ENCODE peak calls at places on chromosomes 3 and 15, in eight cellular contexts. One of them, this sample, is unnamed.

GRCh38 chr3:72448375-72448823 is 399.8 kb downstream of the SHQ1 start:
- DNase-seq in breast epithelium: no peak
- DNase-seq in thyroid gland: no peak
- DNase-seq in neural progenitor cell: peak; percentile 11
- DNase-seq in osteoblast: peak; percentile 44
- DNase-seq in uterus: peak; percentile 20
- DNase-seq in left ventricle myocardium inferior: no peak
- DNase-seq in psoas muscle: peak; percentile 17
- DNase-seq in this sample: no peak

GRCh38 chr3:40718681-40719080 is 193.9 kb downstream of the ZNF621 start:
- DNase-seq in breast epithelium: no peak
- DNase-seq in thyroid gland: no peak
- DNase-seq in neural progenitor cell: no peak
- DNase-seq in osteoblast: no peak
- DNase-seq in uterus: no peak
- DNase-seq in left ventricle myocardium inferior: no peak
- DNase-seq in psoas muscle: no peak
- DNase-seq in this sample: no peak

GRCh38 chr15:46088486-46089437 is 453.9 kb downstream of the SQOR start:
- DNase-seq in breast epithelium: no peak
- DNase-seq in thyroid gland: no peak
- DNase-seq in neural progenitor cell: no peak
- DNase-seq in osteoblast: no peak
- DNase-seq in uterus: no peak
- DNase-seq in left ventricle myocardium inferior: no peak
- DNase-seq in psoas muscle: no peak
- DNase-seq in this sample: no peak

GRCh38 chr15:58627706-58628105 is 121.8 kb downstream of the ADAM10 start:
- DNase-seq in breast epithelium: no peak
- DNase-seq in thyroid gland: no peak
- DNase-seq in neural progenitor cell: no peak
- DNase-seq in osteoblast: no peak
- DNase-seq in uterus: no peak
- DNase-seq in left ventricle myocardium inferior: no peak
- DNase-seq in psoas muscle: no peak
- DNase-seq in this sample: no peak

GRCh38 chr3:130276203-130276803 is 69.2 kb upstream of the COL6A5 start:
- DNase-seq in breast epithelium: no peak
- DNase-seq in thyroid gland: peak; percentile 5
- DNase-seq in neural progenitor cell: peak; percentile 65
- DNase-seq in osteoblast: peak; percentile 73
- DNase-seq in uterus: no peak
- DNase-seq in left ventricle myocardium inferior: no peak
- DNase-seq in psoas muscle: no peak
- DNase-seq in this sample: no peak

GRCh38 chr15:77737238-77738037 is 104.7 kb upstream of the LINGO1 start:
- DNase-seq in breast epithelium: no peak
- DNase-seq in thyroid gland: no peak
- DNase-seq in neural progenitor cell: no peak
- DNase-seq in osteoblast: no peak
- DNase-seq in uterus: no peak
- DNase-seq in left ventricle myocardium inferior: no peak
- DNase-seq in psoas muscle: no peak
- DNase-seq in this sample: no peak

GRCh38 chr3:56761887-56762605 is 39.7 kb downstream of the ARHGEF3 start:
- DNase-seq in breast epithelium: no peak
- DNase-seq in thyroid gland: no peak
- DNase-seq in neural progenitor cell: no peak
- DNase-seq in osteoblast: no peak
- DNase-seq in uterus: peak; percentile 38
- DNase-seq in left ventricle myocardium inferior: no peak
- DNase-seq in psoas muscle: no peak
- DNase-seq in this sample: no peak

GRCh38 chr3:48285675-48286074 is 44.8 kb downstream of the ZNF589 start:
- DNase-seq in breast epithelium: no peak
- DNase-seq in thyroid gland: no peak
- DNase-seq in neural progenitor cell: no peak
- DNase-seq in osteoblast: no peak
- DNase-seq in uterus: no peak
- DNase-seq in left ventricle myocardium inferior: no peak
- DNase-seq in psoas muscle: no peak
- DNase-seq in this sample: no peak

GRCh38 chr3:9803494-9803893 is 6.6 kb upstream of the TTLL3 start:
- DNase-seq in breast epithelium: no peak
- DNase-seq in thyroid gland: no peak
- DNase-seq in neural progenitor cell: no peak
- DNase-seq in osteoblast: peak; percentile 45
- DNase-seq in uterus: no peak
- DNase-seq in left ventricle myocardium inferior: no peak
- DNase-seq in psoas muscle: no peak
- DNase-seq in this sample: no peak

GRCh38 chr3:183151716-183152385 is 10.7 kb downstream of the LAMP3 start:
- DNase-seq in breast epithelium: no peak
- DNase-seq in thyroid gland: no peak
- DNase-seq in neural progenitor cell: no peak
- DNase-seq in osteoblast: no peak
- DNase-seq in uterus: no peak
- DNase-seq in left ventricle myocardium inferior: no peak
- DNase-seq in psoas muscle: no peak
- DNase-seq in this sample: peak; percentile 78

GRCh38 chr15:41827290-41827879 is 507 bp upstream of the JMJD7 start:
- DNase-seq in breast epithelium: peak; percentile 37
- DNase-seq in thyroid gland: peak; percentile 42
- DNase-seq in neural progenitor cell: peak; percentile 56
- DNase-seq in osteoblast: peak; percentile 31
- DNase-seq in uterus: no peak
- DNase-seq in left ventricle myocardium inferior: peak; percentile 29
- DNase-seq in psoas muscle: no peak
- DNase-seq in this sample: no peak

GRCh38 chr3:51385621-51386091 is 565 bp downstream of the MANF start:
- DNase-seq in breast epithelium: no peak
- DNase-seq in thyroid gland: no peak
- DNase-seq in neural progenitor cell: no peak
- DNase-seq in osteoblast: peak; percentile 83
- DNase-seq in uterus: no peak
- DNase-seq in left ventricle myocardium inferior: no peak
- DNase-seq in psoas muscle: no peak
- DNase-seq in this sample: no peak

GRCh38 chr15:50997371-50998051 is 89.0 kb downstream of the AP4E1 start:
- DNase-seq in breast epithelium: no peak
- DNase-seq in thyroid gland: no peak
- DNase-seq in neural progenitor cell: no peak
- DNase-seq in osteoblast: no peak
- DNase-seq in uterus: no peak
- DNase-seq in left ventricle myocardium inferior: no peak
- DNase-seq in psoas muscle: no peak
- DNase-seq in this sample: no peak

GRCh38 chr3:152362086-152362485 is 93.4 kb downstream of the MBNL1 start:
- DNase-seq in breast epithelium: no peak
- DNase-seq in thyroid gland: no peak
- DNase-seq in neural progenitor cell: peak; percentile 40
- DNase-seq in osteoblast: no peak
- DNase-seq in uterus: no peak
- DNase-seq in left ventricle myocardium inferior: no peak
- DNase-seq in psoas muscle: no peak
- DNase-seq in this sample: no peak
- H3K4me1 ChIP-seq in breast epithelium: peaks cover 14% of the 10 kb centered on the region
- H3K4me1 ChIP-seq in thyroid gland: peaks cover 15% of the 10 kb centered on the region
- H3K4me1 ChIP-seq in neural progenitor cell: peaks cover 20% of the 10 kb centered on the region
- H3K4me1 ChIP-seq in osteoblast: peaks cover 37% of the 10 kb centered on the region
- H3K4me1 ChIP-seq in uterus: no peaks in the 10 kb centered on the region
- H3K4me1 ChIP-seq in left ventricle myocardium inferior: peaks cover 94% of the 10 kb centered on the region
- H3K4me1 ChIP-seq in psoas muscle: peaks cover 93% of the 10 kb centered on the region
- H3K4me1 ChIP-seq in this sample: peaks cover 22% of the 10 kb centered on the region

DNA sequence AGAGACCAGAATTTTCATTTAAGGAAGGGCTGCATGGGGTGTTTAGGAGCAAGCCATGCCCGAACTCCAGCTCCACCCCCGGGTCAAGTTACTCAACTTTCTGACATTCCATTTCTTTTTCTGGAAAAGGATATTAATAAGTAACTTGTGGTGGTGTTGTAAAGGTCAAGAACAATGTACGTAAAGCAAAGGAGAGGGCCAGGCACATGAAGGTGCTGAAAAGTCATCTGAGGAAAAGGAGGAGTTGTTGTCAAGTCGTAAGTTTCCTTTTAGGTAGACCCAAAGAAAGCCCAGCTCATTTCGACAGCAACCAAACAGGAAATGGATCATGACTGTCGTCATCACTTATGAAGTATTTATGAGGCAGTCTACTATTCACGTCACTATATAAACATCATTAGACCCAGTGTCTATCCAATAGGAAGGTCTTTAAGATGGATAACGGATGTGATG is 319.6 kb upstream of the IL12A start:
- DNase-seq in breast epithelium: no peak
- DNase-seq in thyroid gland: no peak
- DNase-seq in neural progenitor cell: no peak
- DNase-seq in osteoblast: no peak
- DNase-seq in uterus: no peak
- DNase-seq in left ventricle myocardium inferior: no peak
- DNase-seq in psoas muscle: no peak
- DNase-seq in this sample: no peak
- H3K27ac ChIP-seq in breast epithelium: no peak overlapping the region
- H3K27ac ChIP-seq in thyroid gland: no peak overlapping the region
- H3K27ac ChIP-seq in neural progenitor cell: no peak overlapping the region
- H3K27ac ChIP-seq in osteoblast: no peak overlapping the region
- H3K27ac ChIP-seq in uterus: no peak overlapping the region
- H3K27ac ChIP-seq in left ventricle myocardium inferior: peak overlapping the region; percentile 60
- H3K27ac ChIP-seq in psoas muscle: no peak overlapping the region
- H3K27ac ChIP-seq in this sample: no peak overlapping the region

GRCh38 chr3:83946045-83946444 is 1012.7 kb upstream of the CADM2 start:
- DNase-seq in breast epithelium: no peak
- DNase-seq in thyroid gland: no peak
- DNase-seq in neural progenitor cell: no peak
- DNase-seq in osteoblast: no peak
- DNase-seq in uterus: no peak
- DNase-seq in left ventricle myocardium inferior: no peak
- DNase-seq in psoas muscle: no peak
- DNase-seq in this sample: no peak
- H3K4me1 ChIP-seq in breast epithelium: no peaks in the 10 kb centered on the region
- H3K4me1 ChIP-seq in thyroid gland: no peaks in the 10 kb centered on the region
- H3K4me1 ChIP-seq in neural progenitor cell: no peaks in the 10 kb centered on the region
- H3K4me1 ChIP-seq in osteoblast: no peaks in the 10 kb centered on the region
- H3K4me1 ChIP-seq in uterus: no peaks in the 10 kb centered on the region
- H3K4me1 ChIP-seq in left ventricle myocardium inferior: peaks cover 12% of the 10 kb centered on the region
- H3K4me1 ChIP-seq in psoas muscle: peaks cover 7% of the 10 kb centered on the region
- H3K4me1 ChIP-seq in this sample: no peaks in the 10 kb centered on the region

GRCh38 chr3:194158942-194159439 is 23.0 kb downstream of the HES1 start:
- DNase-seq in breast epithelium: peak; percentile 74
- DNase-seq in thyroid gland: peak; percentile 68
- DNase-seq in neural progenitor cell: no peak
- DNase-seq in osteoblast: no peak
- DNase-seq in uterus: no peak
- DNase-seq in left ventricle myocardium inferior: no peak
- DNase-seq in psoas muscle: no peak
- DNase-seq in this sample: no peak
- H3K27ac ChIP-seq in breast epithelium: peak overlapping the region; percentile 91
- H3K27ac ChIP-seq in thyroid gland: peak overlapping the region; percentile 80
- H3K27ac ChIP-seq in neural progenitor cell: no peak overlapping the region
- H3K27ac ChIP-seq in osteoblast: no peak overlapping the region
- H3K27ac ChIP-seq in uterus: no peak overlapping the region
- H3K27ac ChIP-seq in left ventricle myocardium inferior: no peak overlapping the region
- H3K27ac ChIP-seq in psoas muscle: no peak overlapping the region
- H3K27ac ChIP-seq in this sample: no peak overlapping the region

GRCh38 chr3:29331035-29331434 is 50.2 kb downstream of the RBMS3 start:
- DNase-seq in breast epithelium: no peak
- DNase-seq in thyroid gland: no peak
- DNase-seq in neural progenitor cell: no peak
- DNase-seq in osteoblast: no peak
- DNase-seq in uterus: no peak
- DNase-seq in left ventricle myocardium inferior: no peak
- DNase-seq in psoas muscle: no peak
- DNase-seq in this sample: no peak
- H3K4me1 ChIP-seq in breast epithelium: peaks cover 6% of the 10 kb centered on the region
- H3K4me1 ChIP-seq in thyroid gland: peaks cover 55% of the 10 kb centered on the region
- H3K4me1 ChIP-seq in neural progenitor cell: no peaks in the 10 kb centered on the region
- H3K4me1 ChIP-seq in osteoblast: peaks cover 54% of the 10 kb centered on the region
- H3K4me1 ChIP-seq in uterus: no peaks in the 10 kb centered on the region
- H3K4me1 ChIP-seq in left ventricle myocardium inferior: peaks cover 77% of the 10 kb centered on the region
- H3K4me1 ChIP-seq in psoas muscle: peaks cover 58% of the 10 kb centered on the region
- H3K4me1 ChIP-seq in this sample: peaks cover 33% of the 10 kb centered on the region

DNA sequence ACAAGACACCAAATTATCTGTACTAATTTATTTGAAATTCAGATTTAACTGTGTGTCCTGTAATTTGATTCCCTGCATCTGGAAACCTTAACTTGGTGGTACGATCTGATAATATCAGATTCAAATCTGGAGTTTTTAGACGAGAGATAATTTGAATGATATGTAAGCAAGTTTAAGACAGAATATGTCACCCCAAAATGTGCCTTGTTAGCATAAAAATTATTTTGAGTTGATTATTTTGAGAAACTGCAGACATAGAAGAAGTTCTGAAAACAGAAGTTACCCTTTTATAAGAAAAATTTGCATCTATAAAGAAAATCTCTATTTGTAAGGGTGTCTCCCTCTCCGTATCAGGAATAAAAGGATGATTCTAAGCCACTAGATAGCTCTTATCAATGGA is 1202.8 kb downstream of the ROBO2 start:
- DNase-seq in breast epithelium: no peak
- DNase-seq in thyroid gland: no peak
- DNase-seq in neural progenitor cell: no peak
- DNase-seq in osteoblast: no peak
- DNase-seq in uterus: no peak
- DNase-seq in left ventricle myocardium inferior: no peak
- DNase-seq in psoas muscle: no peak
- DNase-seq in this sample: no peak
- H3K27ac ChIP-seq in breast epithelium: no peak overlapping the region
- H3K27ac ChIP-seq in thyroid gland: no peak overlapping the region
- H3K27ac ChIP-seq in neural progenitor cell: no peak overlapping the region
- H3K27ac ChIP-seq in osteoblast: no peak overlapping the region
- H3K27ac ChIP-seq in uterus: no peak overlapping the region
- H3K27ac ChIP-seq in left ventricle myocardium inferior: no peak overlapping the region
- H3K27ac ChIP-seq in psoas muscle: no peak overlapping the region
- H3K27ac ChIP-seq in this sample: no peak overlapping the region

This sample was measured in upper lobe of right lung.